ENCODE peak calls at places on chromosome 18, in five cellular contexts. M is LoVo, T is D341Med, S is AG20443, P is AG04449. Y is an unnamed sample.

GRCh38 chr18:41526046-41526445 is 429.0 kb upstream of the PIK3C3 start:
- DNase-seq in M (no peak), T (no peak), S (no peak), P (no peak), Y (no peak)

GRCh38 chr18:50341443-50341842 is 33.4 kb upstream of the SKA1 start:
- DNase-seq in M (no peak), T (no peak), S (no peak), P (no peak), Y (no peak)

GRCh38 chr18:46734981-46735380 is 21.9 kb downstream of the ST8SIA5 start:
- DNase-seq in M (no peak), T (no peak), S (no peak), P (no peak), Y (no peak)

GRCh38 chr18:32612651-32613050 is 142.0 kb upstream of the GAREM1 start:
- DNase-seq in M (no peak), T (no peak), S (no peak), P (no peak), Y (no peak)

GRCh38 chr18:62720766-62721613 is 5.6 kb downstream of the PHLPP1 start:
- DNase-seq in M (no peak), T (no peak), S (no peak), P (no peak), Y (no peak)

GRCh38 chr18:48613589-48613988 is 74.8 kb downstream of the CTIF start:
- DNase-seq in M (no peak), T (no peak), S (peak), P (no peak), Y (no peak)

GRCh38 chr18:60182223-60182622 is 190.4 kb downstream of the MC4R start:
- DNase-seq in M (no peak), T (no peak), S (no peak), P (no peak), Y (no peak)

GRCh38 chr18:750456-750855 is 38.0 kb upstream of the ENOSF1 start:
- DNase-seq in M (no peak), T (no peak), S (no peak), P (no peak), Y (no peak)

GRCh38 chr18:23259701-23260661 is 124.7 kb downstream of the CABLES1 start:
- DNase-seq in M (no peak), T (peak), S (peak), P (peak), Y (peak)

GRCh38 chr18:323253-323622 is 55.4 kb upstream of the THOC1 start:
- DNase-seq in M (no peak), T (no peak), S (peak), P (no peak), Y (peak)

GRCh38 chr18:55322176-55322735 is 265.7 kb downstream of the TCF4 start:
- DNase-seq in M (no peak), T (peak), S (peak), P (peak), Y (peak)

GRCh38 chr18:77209587-77209986 is 40.1 kb upstream of the GALR1 start:
- DNase-seq in M (no peak), T (no peak), S (peak), P (no peak), Y (no peak)

GRCh38 chr18:68979737-68980136 is 181.9 kb downstream of the CCDC102B start:
- DNase-seq in M (no peak), T (no peak), S (no peak), P (no peak), Y (no peak)

GRCh38 chr18:30489890-30490643 is 552.5 kb downstream of the DSC3 start:
- DNase-seq in M (no peak), T (no peak), S (no peak), P (no peak), Y (no peak)

GRCh38 chr18:58391113-58391892 is 237.6 kb downstream of the ALPK2 start:
- DNase-seq in M (no peak), T (no peak), S (no peak), P (no peak), Y (no peak)

GRCh38 chr18:9563326-9563725 is 51.0 kb downstream of the PPP4R1 start:
- DNase-seq in M (no peak), T (no peak), S (no peak), P (no peak), Y (no peak)

GRCh38 chr18:34631071-34631470 is 79.0 kb upstream of the DTNA start:
- DNase-seq in M (no peak), T (no peak), S (no peak), P (no peak), Y (peak)

GRCh38 chr18:28723506-28723905 is 546.6 kb upstream of the CDH2 start:
- DNase-seq in M (no peak), T (no peak), S (no peak), P (no peak), Y (no peak)

GRCh38 chr18:50097702-50098101 is 97.2 kb downstream of the MYO5B start:
- DNase-seq in M (peak), T (no peak), S (no peak), P (no peak), Y (peak)

GRCh38 chr18:11859903-11860407 is 8.7 kb downstream of the CHMP1B start:
- DNase-seq in M (peak), T (no peak), S (peak), P (peak), Y (peak)

GRCh38 chr18:75350440-75350839 is 77.1 kb downstream of the SMIM21 start:
- DNase-seq in M (peak), T (no peak), S (no peak), P (no peak), Y (peak)

GRCh38 chr18:59416818-59417217 is 57.8 kb upstream of the LMAN1 start:
- DNase-seq in M (no peak), T (no peak), S (no peak), P (no peak), Y (no peak)

GRCh38 chr18:6650063-6650462 is 79.5 kb upstream of the ARHGAP28 start:
- DNase-seq in M (no peak), T (no peak), S (no peak), P (no peak), Y (no peak)

GRCh38 chr18:48953096-48953706 is 2.4 kb upstream of the SMAD7 start:
- DNase-seq in M (no peak), T (no peak), S (no peak), P (no peak), Y (no peak)

GRCh38 chr18:34726286-34727004 is 16.3 kb downstream of the DTNA start:
- DNase-seq in M (no peak), T (no peak), S (no peak), P (no peak), Y (peak)

GRCh38 chr18:50297621-50298442 is 10.3 kb upstream of the CXXC1 start:
- DNase-seq in M (no peak), T (no peak), S (peak), P (no peak), Y (peak)

GRCh38 chr18:621181-621580 is 24.4 kb downstream of the CLUL1 start:
- DNase-seq in M (no peak), T (no peak), S (peak), P (no peak), Y (no peak)

GRCh38 chr18:46013484-46014189 is 46.5 kb upstream of the EPG5 start:
- DNase-seq in M (no peak), T (no peak), S (no peak), P (no peak), Y (no peak)

GRCh38 chr18:44229693-44230108 is 451.0 kb upstream of the SETBP1 start:
- DNase-seq in M (no peak), T (peak), S (peak), P (no peak), Y (no peak)

GRCh38 chr18:56085561-56085960 is 497.6 kb upstream of the TCF4 start:
- DNase-seq in M (no peak), T (no peak), S (peak), P (peak), Y (no peak)

GRCh38 chr18:69708844-69709243 is 238.8 kb downstream of the CD226 start:
- DNase-seq in M (no peak), T (no peak), S (no peak), P (no peak), Y (no peak)

Y was measured in small intestine.